ENCODE peak calls at places on chromosome 4, in six cellular contexts. G, B, I, J, O and T are unnamed samples.

GRCh38 chr4:165294907-165295306 is 32.6 kb upstream of the MSMO1 start:
- DNase-seq in G (no peak), O (no peak), B (no peak), J (no peak), I (no peak), T (no peak)

GRCh38 chr4:113436360-113436759 is 325.2 kb downstream of the CAMK2D start:
- DNase-seq in I (no peak), J (no peak), B (peak; percentile 87), O (no peak), G (no peak), T (no peak)

GRCh38 chr4:146458594-146458993 is 63.1 kb downstream of the SLC10A7 start:
- DNase-seq in G (no peak), J (no peak), O (no peak), I (no peak), B (no peak), T (no peak)

GRCh38 chr4:54587516-54587915 is 70.2 kb upstream of the KIT start:
- DNase-seq in I (no peak), B (peak; percentile 9), O (no peak), J (no peak), G (no peak), T (no peak)

GRCh38 chr4:126265880-126266279 is 951.1 kb downstream of the FAT4 start:
- DNase-seq in B (peak; percentile 55), G (no peak), J (no peak), O (no peak), I (no peak), T (no peak)

GRCh38 chr4:75142377-75142776 is 209.5 kb downstream of the PARM1 start:
- DNase-seq in B (no peak), J (no peak), I (no peak), O (no peak), G (no peak), T (no peak)

GRCh38 chr4:178599521-178599920 is 1157.3 kb upstream of the AGA start:
- DNase-seq in G (no peak), I (peak; percentile 31), O (no peak), B (no peak), J (no peak), T (no peak)

GRCh38 chr4:144611850-144612249 is 34.1 kb upstream of the HHIP start:
- DNase-seq in J (no peak), G (no peak), B (no peak), O (peak; percentile 37), I (peak; percentile 11), T (no peak)

GRCh38 chr4:161522031-161522430 is 641.8 kb downstream of the FSTL5 start:
- DNase-seq in B (no peak), O (no peak), J (no peak), G (no peak), I (peak; percentile 8), T (no peak)

GRCh38 chr4:142718981-142719380 is 127.1 kb downstream of the INPP4B start:
- DNase-seq in J (no peak), G (no peak), B (no peak), I (no peak), O (no peak), T (no peak)

GRCh38 chr4:4477796-4478195 is 64.1 kb downstream of the STX18 start:
- DNase-seq in B (no peak), G (no peak), O (no peak), I (no peak), J (no peak), T (no peak)

GRCh38 chr4:148740701-148741100 is 298.5 kb upstream of the NR3C2 start:
- DNase-seq in J (peak; percentile 8), I (no peak), G (no peak), B (no peak), O (no peak), T (no peak)

GRCh38 chr4:112231779-112232713 is at the start of gene AP1AR:
- DNase-seq in I (peak; percentile 92), G (peak; percentile 32), B (peak; percentile 94), J (peak; percentile 97), O (peak; percentile 90), T (peak; percentile 91)

GRCh38 chr4:1080432-1080831 is 32.9 kb downstream of the RNF212 start:
- DNase-seq in O (no peak), J (no peak), I (no peak), G (no peak), B (no peak), T (no peak)

GRCh38 chr4:84582988-84583870 is at the start of gene CDS1:
- DNase-seq in J (peak; percentile 91), G (no peak), I (peak; percentile 71), O (peak; percentile 6), B (peak; percentile 32), T (no peak)

GRCh38 chr4:13539721-13540445 is 4.4 kb downstream of the NKX3-2 start:
- DNase-seq in O (no peak), G (no peak), B (no peak), J (no peak), I (no peak), T (no peak)

GRCh38 chr4:145034727-145035211 is 63.2 kb downstream of the ANAPC10 start:
- DNase-seq in G (no peak), I (no peak), J (no peak), B (peak; percentile 75), O (no peak), T (no peak)

GRCh38 chr4:132169660-132170059 is 979.4 kb upstream of the PCDH10 start:
- DNase-seq in O (peak; percentile 5), B (no peak), G (no peak), J (no peak), I (no peak), T (no peak)

GRCh38 chr4:105461221-105462041 is 12.4 kb downstream of the PPA2 start:
- DNase-seq in G (no peak), O (peak; percentile 59), J (no peak), I (no peak), B (no peak), T (no peak)

GRCh38 chr4:162865102-162865501 is 301.6 kb downstream of the NAF1 start:
- DNase-seq in B (no peak), G (no peak), O (no peak), I (no peak), J (no peak), T (no peak)

GRCh38 chr4:80309301-80310004 is 26.1 kb upstream of the CFAP299 start:
- DNase-seq in J (no peak), I (no peak), O (no peak), G (no peak), B (peak; percentile 91), T (no peak)

GRCh38 chr4:122798101-122798500 is 28.5 kb upstream of the FGF2 start:
- DNase-seq in J (no peak), G (no peak), B (peak; percentile 97), O (peak; percentile 76), I (no peak), T (no peak)

GRCh38 chr4:159235779-159236368 is 133.0 kb downstream of the RAPGEF2 start:
- DNase-seq in J (no peak), G (no peak), I (no peak), O (no peak), B (no peak), T (no peak)

GRCh38 chr4:125359960-125360628 is 45.3 kb downstream of the FAT4 start:
- DNase-seq in J (no peak), B (no peak), I (no peak), G (no peak), O (no peak), T (no peak)

GRCh38 chr4:138158746-138159297 is 83.3 kb downstream of the SLC7A11 start:
- DNase-seq in I (no peak), J (no peak), O (no peak), B (peak; percentile 91), G (no peak), T (no peak)

GRCh38 chr4:2942037-2942531 is 21.1 kb downstream of the NOP14 start:
- DNase-seq in J (no peak), O (no peak), B (no peak), I (no peak), G (no peak), T (no peak)

GRCh38 chr4:110970642-110971041 is 347.8 kb upstream of the PITX2 start:
- DNase-seq in B (peak; percentile 71), O (no peak), I (peak; percentile 69), J (no peak), G (no peak), T (no peak)

GRCh38 chr4:161714022-161714751 is 449.6 kb downstream of the FSTL5 start:
- DNase-seq in G (no peak), O (no peak), B (peak; percentile 85), J (no peak), I (no peak), T (no peak)

GRCh38 chr4:137545461-137545861 is 13.2 kb upstream of the PCDH18 start:
- DNase-seq in J (no peak), O (no peak), I (peak; percentile 77), B (peak; percentile 62), G (no peak), T (no peak)

GRCh38 chr4:147616849-147617172 is 386 bp upstream of the TMEM184C start:
- DNase-seq in O (no peak), G (no peak), J (no peak), B (no peak), I (no peak), T (no peak)

GRCh38 chr4:147620315-147620714 is 3.1 kb downstream of the TMEM184C start:
- DNase-seq in J (no peak), I (no peak), O (no peak), B (no peak), G (no peak), T (no peak)

GRCh38 chr4:147617841-147618421 is 734 bp downstream of the TMEM184C start:
- DNase-seq in I (no peak), O (no peak), G (no peak), J (no peak), B (no peak), T (no peak)

DNA sequence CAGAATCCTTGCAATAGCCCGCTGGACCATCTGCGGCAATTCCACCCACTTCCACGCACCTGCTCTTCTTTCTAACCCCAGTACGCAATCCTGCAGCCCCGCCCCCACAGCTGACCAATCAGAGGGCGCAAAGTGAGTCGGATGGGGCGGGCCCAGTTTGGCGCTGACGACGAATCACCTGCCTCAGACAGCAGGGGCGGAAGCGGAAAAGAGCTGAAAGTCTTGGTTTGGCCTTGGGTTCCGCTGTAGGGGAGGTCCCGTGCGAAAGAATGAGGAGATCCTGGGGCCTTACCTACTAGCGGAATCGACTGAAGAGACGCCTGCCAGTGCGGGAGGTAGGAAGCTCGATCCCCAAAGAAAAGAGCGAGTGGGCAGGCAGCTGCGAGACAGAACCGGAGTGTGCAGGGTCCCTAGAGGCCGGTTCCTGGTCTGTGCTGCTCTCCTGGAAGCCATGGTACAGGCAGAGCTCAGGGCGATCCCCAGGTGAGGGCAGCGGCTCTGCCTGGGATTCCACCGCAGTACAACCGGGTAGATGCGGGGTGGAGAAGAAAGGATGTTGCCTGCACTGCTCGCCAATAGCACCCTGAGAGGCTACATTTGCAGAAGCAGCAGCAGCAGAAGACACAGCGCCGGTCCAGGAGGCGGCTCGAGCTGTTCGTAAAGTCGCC is at the start of gene TMEM184C:
- DNase-seq in B (peak; percentile 98), O (peak; percentile 98), I (peak; percentile 98), J (peak; percentile 95), G (peak; percentile 100), T (peak; percentile 97)
- TF ChIP-seq CTCF in B (no peak), O (no peak), I (no peak), J (no peak), G (peak; percentile 42), T (no peak)

GRCh38 chr4:47704693-47705325 is 133.1 kb downstream of the CORIN start:
- DNase-seq in J (no peak), O (peak; percentile 14), B (peak; percentile 81), I (peak; percentile 83), G (no peak), T (no peak)
- TF ChIP-seq CTCF in J (no peak), O (peak; percentile 52), B (peak; percentile 34), I (peak; percentile 50), G (no peak), T (no peak)

GRCh38 chr4:127965803-127966175 is 583 bp downstream of the ABHD18 start:
- DNase-seq in G (no peak), J (peak; percentile 90), I (peak; percentile 49), O (peak; percentile 62), B (peak; percentile 52), T (no peak)
- TF ChIP-seq CTCF in G (no peak), J (no peak), I (no peak), O (no peak), B (no peak), T (no peak)

GRCh38 chr4:74134500-74134852 is 23.4 kb upstream of the MTHFD2L start:
- DNase-seq in I (no peak), J (no peak), O (no peak), B (no peak), G (no peak), T (no peak)
- TF ChIP-seq CTCF in I (no peak), J (no peak), O (no peak), B (no peak), G (no peak), T (no peak)